ENCODE peak calls at places on chromosomes 1 and 21, in seven cellular contexts. H is colonic mucosa; N is hepatocyte; T is CD8-positive, alpha-beta T cell; G is tibial nerve; C is left ventricle myocardium inferior; U is upper lobe of left lung. M is an unnamed sample.

GRCh38 chr1:234197839-234198238 is 175.4 kb upstream of the COA6 start:
- DNase-seq in G (no peak), N (no peak), C (no peak), U (no peak), T (no peak), H (no peak), M (no peak)

GRCh38 chr21:44901391-44902074 is 19.2 kb downstream of the ITGB2 start:
- DNase-seq in H (no peak), U (no peak), G (no peak), N (no peak), C (no peak), T (no peak), M (no peak)

GRCh38 chr1:64537942-64538341 is 68.0 kb downstream of the CACHD1 start:
- DNase-seq in G (no peak), U (no peak), C (no peak), H (no peak), T (no peak), N (no peak), M (no peak)

GRCh38 chr1:170698711-170699275 is 34.9 kb downstream of the PRRX1 start:
- DNase-seq in T (no peak), N (no peak), U (no peak), G (no peak), H (no peak), C (no peak), M (peak)

GRCh38 chr1:152190589-152190988 is 31.6 kb upstream of the RPTN start:
- DNase-seq in U (no peak), C (no peak), T (no peak), G (no peak), H (no peak), N (no peak), M (no peak)

GRCh38 chr1:221102206-221102605 is 223.0 kb downstream of the HLX start:
- DNase-seq in T (no peak), G (no peak), U (no peak), C (no peak), N (no peak), H (no peak), M (no peak)

GRCh38 chr1:75423616-75424015 is 187.3 kb downstream of the SLC44A5 start:
- DNase-seq in T (no peak), C (no peak), N (no peak), H (no peak), G (no peak), U (no peak), M (peak)

GRCh38 chr1:211196880-211197279 is 62.3 kb upstream of the RCOR3 start:
- DNase-seq in G (no peak), H (no peak), C (no peak), U (no peak), T (no peak), N (no peak), M (no peak)

GRCh38 chr1:70583522-70583921 is 172.5 kb downstream of the CTH start:
- DNase-seq in G (no peak), H (no peak), C (no peak), N (no peak), T (no peak), U (no peak), M (no peak)

GRCh38 chr1:155191904-155192303 is 15.8 kb downstream of the THBS3 start:
- DNase-seq in G (no peak), H (no peak), N (no peak), C (no peak), T (no peak), U (peak), M (no peak)

GRCh38 chr21:31098576-31099005 is 60.3 kb upstream of the KRTAP19-8 start:
- DNase-seq in U (peak), C (peak), G (peak), H (peak), N (peak), T (peak), M (peak)

GRCh38 chr1:60867782-60868181 is 214.6 kb upstream of the NFIA start:
- DNase-seq in G (no peak), N (no peak), U (no peak), H (no peak), C (no peak), T (no peak), M (peak)

GRCh38 chr1:87712261-87712674 is 383.6 kb downstream of the LMO4 start:
- DNase-seq in U (no peak), G (no peak), C (no peak), H (no peak), N (peak), T (no peak), M (no peak)

GRCh38 chr1:2526824-2527552 is 592 bp upstream of the PANK4 start:
- DNase-seq in T (no peak), U (no peak), C (peak), N (peak), H (peak), G (no peak), M (no peak)

GRCh38 chr21:42861311-42862122 is 17.8 kb downstream of the WDR4 start:
- DNase-seq in T (no peak), C (no peak), U (no peak), N (no peak), G (no peak), H (no peak), M (no peak)

DNA sequence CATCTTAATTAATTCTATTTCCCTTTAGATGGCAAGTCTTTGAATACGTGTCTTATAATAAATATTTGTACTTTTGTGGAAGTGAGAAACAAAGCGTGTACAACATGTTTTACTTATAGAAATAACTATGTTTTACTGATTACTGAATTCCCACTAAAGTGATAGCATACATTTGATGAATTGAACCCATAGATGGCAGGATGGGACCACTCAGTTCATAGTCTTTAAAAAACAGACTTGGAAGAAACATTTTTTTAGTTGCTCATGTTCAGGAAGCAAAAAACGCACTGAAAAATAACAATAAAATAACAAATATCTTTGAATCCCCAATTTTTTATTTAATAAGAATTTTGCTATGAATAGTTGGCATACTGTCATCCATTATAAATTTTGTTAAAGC is 507.1 kb upstream of the ZRANB2 start:
- DNase-seq in N (peak), C (no peak), U (no peak), H (no peak), G (no peak), T (no peak), M (peak)
- TF ChIP-seq CTCF in N (peak), C (peak), U (no peak), H (no peak), G (peak), T (no peak), M (peak)

DNA sequence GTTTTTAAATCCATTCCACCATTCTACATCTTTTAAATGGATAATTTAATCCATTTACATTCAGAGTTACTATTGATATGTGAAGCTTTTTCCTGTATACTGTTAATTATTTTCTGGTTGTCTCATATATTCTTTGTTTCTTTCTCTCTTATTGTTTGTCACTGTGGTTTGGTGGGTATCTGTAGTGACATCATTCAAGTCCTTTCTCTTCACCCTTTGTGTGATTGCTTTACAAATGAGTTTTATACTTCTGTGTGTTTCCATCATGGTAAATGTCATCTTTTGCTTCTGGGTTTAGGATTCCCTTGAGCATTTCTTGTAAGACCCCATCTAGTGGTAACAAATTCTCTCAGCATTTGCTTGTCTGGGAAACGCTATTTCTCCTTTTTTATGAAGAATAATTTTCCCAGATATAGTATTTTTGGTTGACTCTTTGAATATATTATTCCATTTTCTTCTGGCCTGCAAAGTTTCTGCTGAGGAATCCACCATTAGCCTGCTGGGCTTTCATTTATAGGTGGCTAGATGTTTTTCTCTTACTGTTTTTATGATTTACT is 10.2 kb downstream of the LY9 start:
- DNase-seq in C (no peak), N (no peak), T (no peak), G (no peak), U (no peak), H (no peak), M (no peak)
- H3K27ac ChIP-seq in C (no peak), N (no peak), T (no peak), G (no peak), U (no peak), H (no peak), M (no peak)

GRCh38 chr1:102550729-102551384 is 554.1 kb upstream of the OLFM3 start:
- DNase-seq in T (no peak), G (no peak), C (no peak), U (peak), N (peak), H (no peak), M (peak)
- TF ChIP-seq CTCF in T (no peak), G (no peak), C (no peak), U (no peak), N (peak), H (no peak), M (peak)

GRCh38 chr1:22252902-22253790 is 110.2 kb upstream of the WNT4 start:
- DNase-seq in N (no peak), G (no peak), U (no peak), C (no peak), H (no peak), T (no peak), M (no peak)

GRCh38 chr1:22252248-22252647 is 109.4 kb upstream of the WNT4 start:
- DNase-seq in H (no peak), N (no peak), U (peak), T (no peak), G (no peak), C (no peak), M (no peak)

GRCh38 chr1:22255341-22256212 is 112.7 kb upstream of the WNT4 start:
- DNase-seq in C (no peak), H (peak), U (no peak), N (peak), G (no peak), T (no peak), M (no peak)

GRCh38 chr1:22256213-22256512 is 113.3 kb upstream of the WNT4 start:
- DNase-seq in T (no peak), G (no peak), U (no peak), C (no peak), N (no peak), H (no peak), M (no peak)

GRCh38 chr1:22254756-22255155 is 111.9 kb upstream of the WNT4 start:
- DNase-seq in C (no peak), U (peak), H (no peak), T (no peak), G (no peak), N (no peak), M (no peak)
- H3K27ac ChIP-seq in C (no peak), U (no peak), H (no peak), T (no peak), G (no peak), N (peak), M (no peak)

GRCh38 chr1:230456478-230456877 is 30.3 kb upstream of the PGBD5 start:
- DNase-seq in U (no peak), T (no peak), G (no peak), H (no peak), N (no peak), C (no peak), M (no peak)

GRCh38 chr1:230458509-230458908 is 32.4 kb upstream of the PGBD5 start:
- DNase-seq in U (no peak), H (no peak), T (no peak), C (no peak), G (no peak), N (no peak), M (no peak)

DNA sequence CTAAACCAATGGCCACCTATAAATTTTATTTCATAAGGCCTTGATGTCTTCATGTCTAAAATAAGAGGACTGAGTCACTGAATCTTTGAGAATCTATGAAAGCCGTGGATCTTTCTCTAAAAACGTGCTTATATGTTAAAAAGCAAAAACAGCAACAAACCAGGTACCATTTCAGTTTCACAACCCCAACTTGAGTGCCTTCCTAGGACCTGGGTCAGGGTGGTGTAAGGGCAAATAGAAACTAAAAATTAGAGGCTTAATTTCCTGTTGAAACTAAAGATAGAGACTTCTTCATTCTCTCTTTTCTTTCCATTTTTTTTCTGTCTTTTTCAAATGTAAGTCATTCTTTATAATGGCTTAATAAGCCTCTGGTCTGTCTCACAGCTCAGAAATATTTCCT is 27.2 kb upstream of the PGBD5 start:
- DNase-seq in G (no peak), T (no peak), C (no peak), N (no peak), H (no peak), U (no peak), M (no peak)
- TF ChIP-seq CTCF in G (no peak), T (no peak), C (no peak), N (no peak), H (no peak), U (no peak), M (no peak)

M was measured in neural progenitor cell.